ENCODE peak calls at places on chromosomes 13 and 19, in nine cellular contexts. Y, W, X, Z, H, U, D, V and A are unnamed samples. For H3K36me3, the result is how much of the 10 kb centered on the place peaks cover.

GRCh38 chr19:15280915-15281683 is 48.9 kb upstream of the EPHX3 start:
- DNase-seq in W (peak), X (peak), U (peak), D (peak), Z (peak), Y (peak), V (no peak), H (peak), A (peak)

GRCh38 chr19:18450934-18451836 is 13.3 kb upstream of the ISYNA1 start:
- DNase-seq in V (peak), W (peak), Y (peak), D (peak), X (peak), Z (peak), H (peak), U (peak), A (peak)

GRCh38 chr13:20035130-20035529 is 76.6 kb downstream of the ZMYM2 start:
- DNase-seq in X (no peak), U (no peak), Z (no peak), V (no peak), H (no peak), Y (no peak), D (no peak), W (no peak), A (no peak)

GRCh38 chr19:51365211-51366049 is 758 bp downstream of the ETFB start:
- DNase-seq in Z (no peak), Y (peak), W (peak), V (no peak), H (peak), X (peak), U (peak), D (no peak), A (peak)

GRCh38 chr13:113648218-113648615 is 9.8 kb downstream of the ATP4B start:
- DNase-seq in X (no peak), W (no peak), H (no peak), Y (peak), V (no peak), D (peak), Z (peak), U (peak), A (no peak)

GRCh38 chr19:44623080-44623479 is 9.7 kb downstream of the IGSF23 start:
- DNase-seq in W (peak), H (peak), V (no peak), U (no peak), Z (no peak), X (no peak), Y (no peak), D (no peak), A (peak)

GRCh38 chr13:23618341-23618740 is 48.1 kb downstream of the TNFRSF19 start:
- DNase-seq in Y (no peak), D (no peak), X (no peak), W (peak), V (no peak), H (peak), Z (no peak), U (no peak), A (no peak)

GRCh38 chr13:100396771-100397170 is 191.8 kb downstream of the GGACT start:
- DNase-seq in D (no peak), Y (no peak), W (no peak), Z (no peak), X (no peak), V (no peak), U (no peak), H (no peak), A (no peak)

GRCh38 chr13:70178346-70178745 is 70.1 kb upstream of the KLHL1 start:
- DNase-seq in D (no peak), V (no peak), Z (no peak), X (no peak), W (no peak), U (no peak), Y (no peak), H (no peak), A (no peak)

GRCh38 chr13:98169331-98169730 is 7.7 kb downstream of the RNF113B start:
- DNase-seq in U (no peak), V (no peak), H (no peak), Z (no peak), Y (no peak), W (no peak), X (no peak), D (no peak), A (no peak)

GRCh38 chr13:28326081-28326480 is 168.8 kb downstream of the FLT1 start:
- DNase-seq in Y (no peak), Z (no peak), H (no peak), W (no peak), U (no peak), X (no peak), D (no peak), V (no peak), A (no peak)

GRCh38 chr19:38708413-38709024 is 35.8 kb downstream of the CAPN12 start:
- DNase-seq in D (no peak), U (no peak), X (no peak), H (no peak), Z (no peak), W (no peak), V (no peak), Y (no peak), A (no peak)
- H3K27ac ChIP-seq in D (peak), U (peak), X (no peak), H (peak), Z (no peak), W (no peak), V (no peak), Y (peak), A (peak)

DNA sequence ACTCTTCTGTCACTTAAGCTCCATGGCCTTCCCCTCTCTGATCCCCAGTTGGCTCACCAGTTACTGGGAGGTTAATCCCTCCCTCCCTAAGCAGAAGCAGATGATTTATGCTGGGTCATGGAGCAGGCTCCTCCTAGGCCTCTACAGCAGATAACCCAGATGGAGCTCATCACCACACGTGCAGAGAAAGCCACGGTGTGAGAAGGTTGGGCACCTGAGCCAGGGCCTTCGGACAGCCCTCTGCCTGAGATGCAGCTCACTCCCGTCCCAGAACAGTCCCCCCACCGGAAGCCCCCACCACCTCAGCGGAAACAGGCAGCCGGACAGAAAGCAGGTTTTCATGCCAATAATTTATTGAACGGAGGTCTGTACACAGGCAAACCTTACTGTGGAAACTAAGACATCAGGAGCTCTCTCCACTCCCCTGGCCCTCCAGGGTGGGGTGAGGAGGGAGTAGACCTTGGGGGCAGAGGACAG is 9.8 kb downstream of the ZNF526 start:
- DNase-seq in D (no peak), H (peak), V (no peak), Y (no peak), W (no peak), U (no peak), Z (no peak), X (no peak), A (no peak)
- H3K36me3 ChIP-seq in D (half or more), H (half or more), V (half or more), Y (half or more), W (half or more), U (under half), Z (under half), X (under half), A (under half)

GRCh38 chr19:3150739-3151329 is 15.0 kb downstream of the GNA15 start:
- DNase-seq in Y (no peak), V (no peak), X (no peak), W (no peak), Z (no peak), H (no peak), D (no peak), U (no peak), A (no peak)
- H3K27ac ChIP-seq in Y (no peak), V (no peak), X (no peak), W (no peak), Z (no peak), H (no peak), D (no peak), U (no peak), A (no peak)

GRCh38 chr13:110194456-110194855 is 112.5 kb downstream of the COL4A1 start:
- DNase-seq in U (no peak), Y (no peak), D (no peak), Z (no peak), X (no peak), H (no peak), W (no peak), V (no peak), A (no peak)
- H3K36me3 ChIP-seq in U (under half), Y (half or more), D (half or more), Z (under half), X (under half), H (half or more), W (half or more), V (under half), A (under half)

DNA sequence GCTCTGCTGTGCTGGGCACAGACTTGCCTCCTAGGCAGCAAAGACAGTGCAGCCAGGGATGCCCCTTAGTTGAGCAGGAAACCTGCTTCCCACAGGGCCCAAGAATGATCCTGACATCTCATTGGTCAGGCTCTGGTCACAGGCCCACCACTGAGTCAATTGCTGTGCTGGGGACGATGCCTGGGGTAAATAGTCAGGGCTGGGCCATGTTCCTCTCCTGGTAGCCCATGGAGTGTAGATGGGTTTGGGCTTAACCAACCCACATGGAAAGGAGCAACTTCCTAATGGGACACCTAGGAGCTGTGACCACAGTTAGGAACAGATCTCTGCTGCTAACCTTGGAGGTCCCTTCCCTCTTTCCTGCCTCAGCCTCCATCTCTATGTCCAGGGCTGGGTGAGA is 212.5 kb upstream of the ZNF536 start:
- DNase-seq in X (no peak), H (no peak), Z (no peak), D (no peak), V (no peak), W (no peak), U (no peak), Y (peak), A (no peak)
- H3K27ac ChIP-seq in X (no peak), H (no peak), Z (no peak), D (no peak), V (no peak), W (no peak), U (no peak), Y (no peak), A (no peak)

GRCh38 chr13:41467546-41467945 is 10.2 kb downstream of the RGCC start:
- DNase-seq in Y (no peak), D (no peak), U (no peak), Z (no peak), X (no peak), H (no peak), W (no peak), V (no peak), A (no peak)

GRCh38 chr13:41463823-41464602 is 6.7 kb downstream of the RGCC start:
- DNase-seq in V (no peak), Y (no peak), H (no peak), Z (no peak), X (no peak), W (no peak), D (no peak), U (no peak), A (no peak)

GRCh38 chr13:41465965-41466364 is 8.6 kb downstream of the RGCC start:
- DNase-seq in Z (no peak), W (no peak), V (no peak), Y (no peak), D (no peak), X (no peak), H (no peak), U (no peak), A (no peak)

GRCh38 chr13:41462427-41462826 is 5.1 kb downstream of the RGCC start:
- DNase-seq in W (no peak), D (no peak), Z (no peak), U (no peak), Y (no peak), H (no peak), V (no peak), X (no peak), A (no peak)

DNA sequence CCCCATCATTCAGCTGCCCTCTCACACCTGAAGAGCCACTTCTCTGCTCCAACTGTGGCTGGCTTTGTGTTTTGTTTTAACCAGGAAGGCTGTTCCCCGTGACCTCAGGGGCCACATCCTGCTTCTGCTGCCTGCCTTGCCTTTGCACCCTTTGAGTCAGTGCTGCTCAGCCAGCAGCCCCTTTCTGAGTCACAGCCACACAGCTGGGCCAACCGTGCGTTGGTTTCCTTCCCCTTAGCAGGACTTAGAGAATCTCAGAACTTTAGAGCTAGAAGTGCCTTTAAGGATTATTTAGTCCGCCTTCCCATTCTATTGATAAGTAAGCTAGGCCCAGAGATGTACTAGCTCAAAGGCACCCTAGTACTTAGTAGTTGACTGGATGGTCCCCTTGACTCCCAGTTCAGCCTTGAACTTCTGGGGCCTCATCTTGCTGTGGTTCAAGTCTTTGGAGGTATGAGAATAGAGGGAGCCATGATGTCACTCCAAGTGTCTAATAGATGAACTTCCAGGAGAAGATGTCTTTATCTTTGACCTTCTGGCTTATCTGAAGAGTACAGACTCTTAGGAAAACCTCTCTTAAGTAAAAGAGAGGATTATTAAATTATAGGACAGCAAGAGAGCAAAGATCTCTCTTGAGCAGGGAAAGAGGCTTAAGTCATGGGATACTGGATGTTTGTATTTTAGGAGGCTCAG is 8.0 kb downstream of the RGCC start:
- DNase-seq in U (no peak), Z (no peak), V (peak), X (no peak), H (peak), Y (peak), D (no peak), W (peak), A (peak)
- H3K36me3 ChIP-seq in U (under half), Z (under half), V (half or more), X (under half), H (half or more), Y (under half), D (under half), W (under half), A (under half)

GRCh38 chr19:57191141-57192063 is at the start of gene ZNF264:
- DNase-seq in V (peak), D (peak), Y (peak), H (peak), Z (peak), U (peak), X (peak), W (peak), A (peak)
- H3K27ac ChIP-seq in V (peak), D (peak), Y (peak), H (peak), Z (no peak), U (peak), X (peak), W (peak), A (peak)

DNA sequence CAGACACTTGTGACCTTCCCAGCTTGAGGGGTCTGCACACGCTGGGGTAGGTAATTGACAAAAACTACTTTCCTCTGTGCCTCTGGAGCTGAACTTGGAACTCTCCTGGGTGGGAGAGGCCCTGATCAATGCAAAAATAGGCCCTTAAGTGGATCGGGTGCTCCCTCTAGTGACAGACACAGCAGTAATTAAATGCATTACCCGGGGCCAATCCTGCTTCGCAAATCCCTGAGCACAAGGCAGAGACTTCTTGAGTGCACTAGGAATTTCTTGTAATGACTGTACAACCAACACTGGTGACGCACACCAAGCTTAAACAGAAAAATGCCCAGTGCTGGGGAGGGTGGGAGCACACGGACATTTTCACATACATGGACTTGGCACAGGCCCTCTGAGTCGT is 10.6 kb upstream of the UBE2S start:
- DNase-seq in V (peak), Z (no peak), Y (no peak), W (peak), D (no peak), X (peak), H (peak), U (peak), A (no peak)
- H3K36me3 ChIP-seq in V (under half), Z (under half), Y (under half), W (under half), D (under half), X (under half), H (under half), U (under half), A (under half)